ENCODE peak calls at places on chromosomes 5 and 9, in seven cellular contexts. O, I, T, J, Y, U and L are unnamed samples.

GRCh38 chr9:82140471-82140870 is 151.9 kb downstream of the SPATA31D1 start:
- DNase-seq in T (no peak), U (no peak), O (no peak), Y (no peak), J (no peak), I (no peak), L (peak; percentile 57)

GRCh38 chr9:134709512-134710270 is 68.1 kb downstream of the COL5A1 start:
- DNase-seq in Y (no peak), J (no peak), U (no peak), I (no peak), O (peak; percentile 79), T (no peak), L (no peak)

GRCh38 chr5:671459-672328 is 21.5 kb downstream of the TPPP start:
- DNase-seq in Y (peak; percentile 72), T (no peak), U (peak; percentile 87), J (peak; percentile 83), I (peak; percentile 70), O (peak; percentile 92), L (peak; percentile 52)

GRCh38 chr9:91555132-91555531 is 131.5 kb upstream of the NFIL3 start:
- DNase-seq in U (no peak), J (no peak), I (no peak), O (no peak), T (no peak), Y (no peak), L (no peak)

GRCh38 chr5:96439477-96440184 is 6.6 kb upstream of the PCSK1 start:
- DNase-seq in U (no peak), O (peak; percentile 5), T (no peak), J (no peak), I (no peak), Y (no peak), L (no peak)

GRCh38 chr5:4230531-4230904 is 634.9 kb downstream of the IRX1 start:
- DNase-seq in T (no peak), J (no peak), U (no peak), I (no peak), Y (no peak), O (no peak), L (no peak)

GRCh38 chr5:180639743-180640300 is 9.6 kb downstream of the FLT4 start:
- DNase-seq in O (no peak), T (no peak), Y (no peak), J (no peak), U (no peak), I (no peak), L (no peak)

GRCh38 chr5:89297111-89297510 is 414.1 kb upstream of the MEF2C start:
- DNase-seq in U (no peak), T (no peak), O (no peak), J (no peak), Y (no peak), I (no peak), L (no peak)

GRCh38 chr9:89436963-89437625 is 60.8 kb downstream of the SEMA4D start:
- DNase-seq in T (no peak), O (no peak), Y (no peak), J (no peak), I (no peak), U (no peak), L (no peak)

GRCh38 chr9:71010258-71010657 is 111.2 kb downstream of the TRPM3 start:
- DNase-seq in Y (no peak), T (no peak), U (no peak), O (no peak), J (no peak), I (no peak), L (no peak)

GRCh38 chr5:1973391-1974013 is 90.8 kb upstream of the IRX4 start:
- DNase-seq in T (no peak), J (no peak), Y (no peak), U (no peak), O (no peak), I (no peak), L (no peak)

GRCh38 chr5:43567967-43568366 is 11.1 kb upstream of the PAIP1 start:
- DNase-seq in J (no peak), Y (no peak), O (no peak), I (no peak), U (no peak), T (no peak), L (no peak)

GRCh38 chr5:140321796-140322195 is 18.9 kb upstream of the PFDN1 start:
- DNase-seq in Y (peak; percentile 38), U (no peak), I (no peak), J (no peak), T (no peak), O (no peak), L (no peak)

GRCh38 chr9:94867281-94867841 is 140.9 kb downstream of the AOPEP start:
- DNase-seq in I (peak; percentile 48), J (no peak), Y (peak; percentile 65), O (peak; percentile 65), T (peak; percentile 71), U (peak; percentile 59), L (peak; percentile 93)

GRCh38 chr5:175887463-175887862 is 16.1 kb downstream of the CPLX2 start:
- DNase-seq in T (no peak), J (no peak), Y (no peak), U (no peak), I (no peak), O (no peak), L (no peak)

GRCh38 chr5:553874-554273 is 29.6 kb upstream of the SLC9A3 start:
- DNase-seq in O (no peak), Y (peak; percentile 14), J (no peak), U (peak; percentile 70), I (peak; percentile 82), T (no peak), L (peak; percentile 57)

GRCh38 chr5:73431204-73431851 is 17.2 kb downstream of the FOXD1 start:
- DNase-seq in T (no peak), J (no peak), O (no peak), I (no peak), Y (no peak), U (no peak), L (no peak)

GRCh38 chr5:153534102-153534501 is 43.6 kb downstream of the GRIA1 start:
- DNase-seq in T (no peak), J (no peak), U (no peak), Y (no peak), O (no peak), I (no peak), L (no peak)

GRCh38 chr5:178590924-178591423 is 781 bp upstream of the COL23A1 start:
- DNase-seq in I (no peak), U (no peak), Y (no peak), O (no peak), J (no peak), T (peak; percentile 11), L (no peak)

GRCh38 chr5:120252839-120253238 is 211.3 kb upstream of the PRR16 start:
- DNase-seq in O (no peak), T (no peak), U (no peak), Y (no peak), J (no peak), I (no peak), L (no peak)

GRCh38 chr5:34656001-34656699 is at the start of gene RAI14:
- DNase-seq in O (peak; percentile 95), I (peak; percentile 82), J (no peak), Y (peak; percentile 81), T (no peak), U (peak; percentile 94), L (peak; percentile 75)

GRCh38 chr9:17075146-17075757 is 59.6 kb upstream of the CNTLN start:
- DNase-seq in J (no peak), Y (no peak), U (no peak), O (no peak), I (no peak), T (no peak), L (no peak)

GRCh38 chr5:66324357-66324756 is 180.3 kb downstream of the SREK1 start:
- DNase-seq in I (no peak), Y (no peak), T (no peak), U (no peak), O (no peak), J (no peak), L (no peak)

GRCh38 chr9:34089311-34089710 is 37.2 kb downstream of the DCAF12 start:
- DNase-seq in U (no peak), T (no peak), I (no peak), O (no peak), Y (peak; percentile 31), J (no peak), L (no peak)